ENCODE peak calls at places on chromosomes 4 and X, in nine cellular contexts. E is DMS79; L is CD4-positive, alpha-beta memory T cell; M is cardiac fibroblast; V is prostate gland; X is Right ventricle myocardium inferior; Q is mucosa of descending colon; G is CD8-positive, alpha-beta memory T cell; T is activated CD8-positive, alpha-beta memory T cell treated with anti-CD3 and anti-CD28 coated beads for 48 hours. S is an unnamed sample.

GRCh38 chr4:123107444-123108252 is 185.3 kb upstream of the NUDT6 start:
- DNase-seq in L (no peak), X (peak), E (no peak), G (no peak), T (no peak), V (no peak), M (no peak), Q (no peak), S (no peak)

GRCh38 chr4:85051526-85051925 is 85.0 kb upstream of the WDFY3 start:
- DNase-seq in G (no peak), M (no peak), V (no peak), Q (no peak), X (no peak), L (no peak), E (no peak), T (no peak), S (no peak)

GRCh38 chrX:55143621-55144020 is 54.8 kb downstream of the PAGE2 start:
- DNase-seq in L (no peak), E (no peak), M (peak), T (no peak), Q (no peak), V (no peak), X (no peak), G (no peak), S (no peak)

GRCh38 chr4:177182728-177183127 is 126.9 kb upstream of the NEIL3 start:
- DNase-seq in Q (no peak), T (no peak), E (no peak), L (no peak), X (no peak), G (no peak), M (peak), V (no peak), S (no peak)

GRCh38 chrX:66049056-66049455 is 9.2 kb upstream of the VSIG4 start:
- DNase-seq in G (no peak), V (no peak), T (no peak), X (no peak), M (no peak), E (no peak), Q (no peak), L (no peak), S (no peak)

GRCh38 chr4:157012781-157013180 is 41.2 kb upstream of the PDGFC start:
- DNase-seq in E (no peak), X (no peak), Q (no peak), G (no peak), M (peak), V (no peak), L (no peak), T (no peak), S (no peak)

GRCh38 chrX:110276778-110277177 is 41.1 kb downstream of the AMMECR1 start:
- DNase-seq in G (no peak), M (no peak), E (no peak), Q (no peak), T (no peak), L (no peak), V (no peak), X (no peak), S (peak)

GRCh38 chr4:87855540-87855939 is 22.8 kb downstream of the MEPE start:
- DNase-seq in Q (no peak), X (no peak), G (no peak), V (no peak), L (no peak), E (no peak), M (no peak), T (no peak), S (no peak)

GRCh38 chrX:107849747-107850478 is 24.2 kb downstream of the MID2 start:
- DNase-seq in L (no peak), G (no peak), T (no peak), M (peak), E (no peak), Q (no peak), X (no peak), V (no peak), S (no peak)

GRCh38 chr4:177123811-177124210 is 185.9 kb upstream of the NEIL3 start:
- DNase-seq in V (no peak), M (no peak), Q (no peak), X (no peak), T (no peak), E (no peak), G (no peak), L (no peak), S (no peak)

GRCh38 chr4:105496899-105497298 is 23.0 kb upstream of the PPA2 start:
- DNase-seq in X (no peak), V (no peak), G (no peak), L (no peak), M (no peak), Q (peak), E (no peak), T (no peak), S (peak)

GRCh38 chrX:152428089-152428488 is 23.0 kb downstream of the GABRA3 start:
- DNase-seq in Q (no peak), V (no peak), M (no peak), L (no peak), E (no peak), G (no peak), T (no peak), X (no peak), S (no peak)

GRCh38 chr4:4853921-4854648 is 5.4 kb upstream of the MSX1 start:
- DNase-seq in T (no peak), V (no peak), G (no peak), L (no peak), M (no peak), Q (no peak), E (no peak), X (no peak), S (no peak)

GRCh38 chr4:108060164-108060563 is 70.5 kb downstream of the HADH start:
- DNase-seq in L (no peak), E (no peak), G (no peak), M (peak), Q (peak), X (no peak), T (no peak), V (peak), S (peak)

GRCh38 chr4:169202878-169203277 is 67.9 kb downstream of the SH3RF1 start:
- DNase-seq in T (no peak), M (no peak), E (no peak), V (no peak), X (no peak), G (no peak), Q (no peak), L (no peak), S (no peak)

GRCh38 chrX:69995400-69996101 is 54.2 kb downstream of the AWAT2 start:
- DNase-seq in X (no peak), G (no peak), M (no peak), E (no peak), T (no peak), V (no peak), L (no peak), Q (no peak), S (no peak)

GRCh38 chr4:180947421-180947820 is 1295.8 kb upstream of the TENM3 start:
- DNase-seq in Q (no peak), M (peak), L (no peak), V (no peak), X (no peak), E (no peak), T (no peak), G (no peak), S (peak)

GRCh38 chr4:121989715-121990114 is 37.9 kb upstream of the TRPC3 start:
- DNase-seq in V (no peak), Q (no peak), L (no peak), E (no peak), G (no peak), M (peak), T (no peak), X (no peak), S (no peak)

GRCh38 chr4:123017078-123017477 is 94.7 kb upstream of the NUDT6 start:
- DNase-seq in E (no peak), M (no peak), G (no peak), X (no peak), T (no peak), L (no peak), V (no peak), Q (no peak), S (no peak)

GRCh38 chrX:71621644-71622346 is 3.5 kb upstream of the CXCR3 start:
- DNase-seq in Q (peak), T (no peak), M (peak), V (no peak), L (no peak), E (no peak), G (no peak), X (no peak), S (no peak)

GRCh38 chr4:17063870-17064269 is 165.4 kb upstream of the LDB2 start:
- DNase-seq in G (no peak), V (no peak), Q (no peak), L (no peak), E (no peak), X (no peak), T (no peak), M (no peak), S (no peak)

GRCh38 chr4:113450681-113451080 is 310.9 kb downstream of the CAMK2D start:
- DNase-seq in E (no peak), X (no peak), V (no peak), G (no peak), L (no peak), M (no peak), T (no peak), Q (no peak), S (no peak)

GRCh38 chr4:159363376-159363775 is 260.5 kb downstream of the RAPGEF2 start:
- DNase-seq in E (no peak), T (no peak), Q (no peak), G (no peak), V (no peak), M (no peak), X (no peak), L (no peak), S (no peak)

GRCh38 chr4:7192252-7193039 is at the start of gene SORCS2:
- DNase-seq in T (peak), X (no peak), M (peak), V (peak), G (peak), L (peak), Q (peak), E (no peak), S (peak)

GRCh38 chrX:21932277-21932996 is 8.1 kb upstream of the SMS start:
- DNase-seq in V (no peak), M (peak), T (no peak), X (no peak), L (no peak), G (no peak), E (no peak), Q (no peak), S (no peak)

GRCh38 chr4:54400802-54401201 is 171.7 kb downstream of the PDGFRA start:
- DNase-seq in E (peak), V (no peak), X (no peak), Q (no peak), L (no peak), G (no peak), M (peak), T (no peak), S (peak)

GRCh38 chrX:153812220-153812619 is 17.8 kb downstream of the SSR4 start:
- DNase-seq in E (no peak), X (no peak), Q (no peak), T (no peak), M (no peak), L (no peak), G (no peak), V (no peak), S (no peak)

GRCh38 chrX:19906293-19906692 is 18.9 kb upstream of the SH3KBP1 start:
- DNase-seq in E (no peak), L (no peak), G (no peak), M (no peak), X (no peak), T (no peak), Q (peak), V (no peak), S (peak)

GRCh38 chr4:28557755-28558154 is 1697.1 kb downstream of the STIM2 start:
- DNase-seq in L (no peak), G (no peak), X (no peak), V (no peak), T (no peak), E (no peak), Q (no peak), M (peak), S (no peak)

GRCh38 chr4:108533876-108534275 is 86.5 kb upstream of the RPL34 start:
- DNase-seq in T (no peak), L (no peak), V (no peak), M (no peak), X (no peak), G (no peak), E (no peak), Q (no peak), S (no peak)

GRCh38 chr4:168475745-168476144 is 4.5 kb downstream of the DDX60L start:
- DNase-seq in M (peak), X (no peak), V (no peak), T (no peak), G (no peak), E (no peak), L (no peak), Q (no peak), S (no peak)

GRCh38 chrX:137423241-137423640 is 142.7 kb upstream of the ZIC3 start:
- DNase-seq in Q (no peak), L (no peak), G (no peak), X (no peak), M (no peak), T (no peak), E (no peak), V (no peak), S (no peak)

GRCh38 chr4:112130903-112131302 is 14.4 kb upstream of the FAM241A start:
- DNase-seq in Q (no peak), E (no peak), X (no peak), V (no peak), L (no peak), G (no peak), M (peak), T (no peak), S (no peak)